ENCODE peak calls at places on chromosome 15, in six cellular contexts. J is neuronal stem cell, I is trophoblast cell, A is mesenchymal stem cell, S is IMR-90, F is H1. N is an unnamed sample.

GRCh38 chr15:29045717-29046116 is 159.9 kb downstream of the APBA2 start:
- DNase-seq in A (peak; percentile 59), S (peak; percentile 73), I (peak; percentile 63), J (no peak), F (no peak), N (no peak)

GRCh38 chr15:82021992-82022391 is 23.8 kb downstream of the MEX3B start:
- DNase-seq in F (no peak), S (peak; percentile 60), J (no peak), I (peak; percentile 23), A (peak; percentile 45), N (no peak)

GRCh38 chr15:56804908-56805307 is 71.6 kb upstream of the ZNF280D start:
- DNase-seq in S (peak; percentile 26), F (no peak), I (no peak), J (no peak), A (no peak), N (no peak)

GRCh38 chr15:31228980-31229826 is 97.4 kb upstream of the KLF13 start:
- DNase-seq in S (no peak), A (no peak), I (no peak), J (no peak), F (no peak), N (peak; percentile 80)

GRCh38 chr15:78565951-78566774 is 843 bp downstream of the CHRNA5 start:
- DNase-seq in I (peak; percentile 53), S (peak; percentile 3), J (peak; percentile 47), A (peak; percentile 48), F (no peak), N (peak; percentile 40)

GRCh38 chr15:70974004-70974832 is 81.6 kb downstream of the LRRC49 start:
- DNase-seq in J (no peak), F (no peak), S (peak; percentile 83), A (peak; percentile 57), I (peak; percentile 51), N (no peak)

GRCh38 chr15:33874156-33874555 is 94.1 kb upstream of the CHRM5 start:
- DNase-seq in F (no peak), J (no peak), A (no peak), S (no peak), I (peak; percentile 76), N (no peak)

GRCh38 chr15:77819271-77819806 is 186.6 kb upstream of the LINGO1 start:
- DNase-seq in I (no peak), S (no peak), J (no peak), A (no peak), F (no peak), N (no peak)

GRCh38 chr15:81785679-81786078 is 260.1 kb downstream of the MEX3B start:
- DNase-seq in J (no peak), F (no peak), I (peak; percentile 68), A (no peak), S (no peak), N (no peak)

GRCh38 chr15:26023231-26023630 is 160.1 kb upstream of the ATP10A start:
- DNase-seq in A (no peak), S (no peak), I (peak; percentile 93), J (no peak), F (no peak), N (no peak)

GRCh38 chr15:39666671-39667070 is 85.8 kb downstream of the THBS1 start:
- DNase-seq in A (peak; percentile 43), S (peak; percentile 72), J (peak; percentile 20), I (peak; percentile 33), F (no peak), N (no peak)

GRCh38 chr15:40342421-40343313 is 1.9 kb upstream of the CCDC9B start:
- DNase-seq in J (no peak), A (peak; percentile 65), I (no peak), S (peak; percentile 85), F (no peak), N (no peak)

GRCh38 chr15:88061452-88061851 is 195.1 kb downstream of the NTRK3 start:
- DNase-seq in I (no peak), S (no peak), F (no peak), J (no peak), A (no peak), N (no peak)

GRCh38 chr15:40043927-40044716 is 5.1 kb upstream of the SRP14 start:
- DNase-seq in S (no peak), I (no peak), F (no peak), J (no peak), A (no peak), N (no peak)

GRCh38 chr15:40103864-40104271 is 4.8 kb downstream of the BMF start:
- DNase-seq in J (no peak), S (no peak), I (no peak), A (no peak), F (no peak), N (no peak)

GRCh38 chr15:89462198-89462912 is 34.0 kb downstream of the RHCG start:
- DNase-seq in J (no peak), F (no peak), S (peak; percentile 23), I (peak; percentile 16), A (no peak), N (no peak)

GRCh38 chr15:63436872-63437375 is 55.3 kb upstream of the CA12 start:
- DNase-seq in J (peak; percentile 49), F (no peak), A (peak; percentile 84), S (peak; percentile 84), I (peak; percentile 27), N (no peak)

GRCh38 chr15:79170256-79170664 is 79.7 kb upstream of the RASGRF1 start:
- DNase-seq in J (no peak), I (peak; percentile 96), F (no peak), S (no peak), A (peak; percentile 21), N (no peak)

GRCh38 chr15:34818531-34818930 is 23.2 kb upstream of the ACTC1 start:
- DNase-seq in S (peak; percentile 75), A (peak; percentile 6), I (no peak), J (no peak), F (no peak), N (no peak)

GRCh38 chr15:48976444-48977088 is 12.8 kb upstream of the SHC4 start:
- DNase-seq in F (no peak), A (no peak), S (no peak), J (no peak), I (no peak), N (no peak)
- H3K14ac ChIP-seq in F (no peak overlapping the region), A (no peak overlapping the region), S (peak overlapping the region; percentile 84), J (no peak overlapping the region), I (peak overlapping the region; percentile 88), N (peak overlapping the region; percentile 45)

DNA sequence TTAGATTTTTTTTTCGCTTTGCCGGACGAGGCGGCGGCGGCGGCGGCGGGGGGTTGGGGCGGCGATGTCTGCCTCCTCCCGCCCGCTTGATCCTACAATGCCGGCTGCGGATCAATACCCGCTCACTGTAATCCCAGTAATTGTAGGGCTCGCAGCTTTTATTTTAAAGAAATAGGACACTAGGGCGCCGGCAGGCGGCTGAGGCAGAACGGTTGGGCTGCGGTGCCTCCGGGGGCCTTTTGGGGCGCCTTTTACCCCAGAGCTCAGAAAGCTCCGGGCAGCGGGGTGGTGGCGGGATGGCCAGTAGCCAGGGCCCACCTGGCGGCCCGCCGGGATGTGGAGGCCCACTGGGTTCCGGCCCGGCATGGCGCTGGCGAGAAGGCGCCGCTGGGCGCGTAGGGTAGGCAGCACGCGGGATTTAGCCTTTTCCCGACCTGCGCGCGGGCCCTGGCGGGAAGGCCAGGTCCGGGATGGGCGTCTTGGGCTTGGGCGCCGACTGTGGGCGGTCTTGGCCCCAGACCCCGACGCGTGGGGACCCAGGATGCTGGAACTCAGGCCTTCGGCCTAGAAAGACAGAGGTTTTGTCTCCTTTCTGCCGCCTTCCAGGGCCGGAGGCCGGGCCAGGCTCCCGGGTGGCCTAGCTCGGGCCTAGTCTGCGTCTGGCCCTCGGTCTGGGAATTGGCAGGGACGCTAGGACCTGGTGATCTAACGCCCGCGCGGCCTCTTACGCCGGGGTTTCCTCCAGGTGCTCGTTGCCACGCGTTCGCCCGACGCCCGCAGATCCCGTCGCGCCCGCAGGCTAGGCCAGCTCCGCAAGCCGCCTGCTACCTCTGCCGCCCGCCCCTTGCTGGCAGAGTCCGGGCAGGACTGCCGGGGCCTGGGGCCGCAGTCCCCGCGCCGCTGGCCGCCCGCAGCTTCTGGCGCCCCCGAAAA is 15.5 kb upstream of the ONECUT1 start:
- DNase-seq in A (no peak), S (no peak), F (no peak), I (no peak), J (peak; percentile 46), N (peak; percentile 63)
- H3K14ac ChIP-seq in A (no peak overlapping the region), S (no peak overlapping the region), F (peak overlapping the region; percentile 54), I (no peak overlapping the region), J (no peak overlapping the region), N (peak overlapping the region; percentile 92)

GRCh38 chr15:64845183-64845611 is 3.5 kb downstream of the PLEKHO2 start:
- DNase-seq in F (no peak), S (no peak), A (no peak), I (no peak), J (no peak), N (no peak)

GRCh38 chr15:64844576-64845140 is 2.9 kb downstream of the PLEKHO2 start:
- DNase-seq in S (no peak), I (no peak), F (no peak), A (no peak), J (no peak), N (peak; percentile 24)

GRCh38 chr15:64847016-64847415 is 5.3 kb downstream of the PLEKHO2 start:
- DNase-seq in S (no peak), J (no peak), I (no peak), A (no peak), F (no peak), N (peak; percentile 16)

GRCh38 chr15:64846246-64846645 is 4.5 kb downstream of the PLEKHO2 start:
- DNase-seq in I (no peak), F (no peak), A (no peak), S (no peak), J (no peak), N (no peak)

DNA sequence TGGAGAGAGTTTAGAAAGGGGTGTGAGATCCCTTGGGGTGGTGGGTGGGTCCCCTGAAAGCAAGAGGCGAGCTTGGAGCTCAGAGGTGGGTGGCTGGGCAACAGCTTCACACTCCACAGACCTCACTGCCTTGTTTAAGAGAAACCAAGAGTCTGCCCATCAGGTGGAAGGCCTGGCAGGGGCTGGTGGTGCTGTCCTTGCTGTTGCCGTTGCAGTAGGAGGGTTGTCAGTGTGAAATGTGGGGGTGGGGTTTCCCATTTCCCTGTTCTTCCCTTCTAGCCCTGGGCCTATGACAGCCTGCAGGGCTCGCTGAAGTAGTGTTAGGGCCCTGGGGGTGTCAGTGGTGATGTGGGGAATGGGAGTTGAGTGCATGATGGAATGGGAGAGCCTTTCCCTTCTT is 4.1 kb downstream of the PLEKHO2 start:
- DNase-seq in I (no peak), J (no peak), A (no peak), F (no peak), S (no peak), N (peak; percentile 26)
- H3K14ac ChIP-seq in I (no peak overlapping the region), J (no peak overlapping the region), A (peak overlapping the region; percentile 44), F (no peak overlapping the region), S (peak overlapping the region; percentile 37), N (no peak overlapping the region)

DNA sequence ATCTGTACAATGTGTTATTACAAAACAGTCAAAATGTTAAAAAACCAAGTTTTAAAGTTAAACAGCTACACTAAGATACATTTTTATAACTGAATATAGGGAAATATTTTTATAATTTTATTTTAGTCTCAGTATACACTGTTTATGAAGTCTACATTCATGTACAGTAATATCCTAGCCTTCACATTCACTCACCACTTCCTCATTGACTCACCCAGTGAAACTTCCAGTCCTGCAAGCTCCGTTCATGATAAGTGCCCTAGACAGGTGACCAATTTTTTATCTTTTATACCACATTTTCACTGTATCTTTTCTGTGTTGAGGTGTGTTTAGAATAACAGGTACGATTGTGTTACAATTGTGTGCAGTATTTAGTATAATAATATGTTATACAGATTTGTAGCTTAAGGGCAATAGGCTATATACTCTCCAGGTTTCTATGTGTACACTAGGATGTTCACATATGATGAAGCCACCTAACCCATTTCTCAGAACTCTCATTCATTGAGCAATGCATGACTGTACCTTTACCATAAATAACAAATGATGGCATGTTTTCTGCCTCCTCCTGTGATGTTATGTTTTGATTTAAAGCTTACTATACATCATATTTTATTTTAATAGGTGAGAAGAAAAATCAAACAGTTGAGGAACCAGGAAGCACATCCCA is 388.4 kb upstream of the NDN start:
- DNase-seq in F (no peak), S (no peak), A (no peak), J (no peak), I (no peak), N (no peak)
- H3K14ac ChIP-seq in F (no peak overlapping the region), S (no peak overlapping the region), A (no peak overlapping the region), J (no peak overlapping the region), I (no peak overlapping the region), N (no peak overlapping the region)

N was measured in H9.